ENCODE peak calls at places on chromosomes 13 and 19, in ten cellular contexts. One of them, this sample, is unnamed. For H3K4me1, the result is how much of the 10 kb centered on the place peaks cover.

GRCh38 chr13:110910013-110910890 is 4.6 kb downstream of the ANKRD10 start:
- DNase-seq in A549: no peak
- DNase-seq in H1: no peak
- DNase-seq in ovary: no peak
- DNase-seq in heart left ventricle: no peak
- DNase-seq in K562: no peak
- DNase-seq in stomach: no peak
- DNase-seq in tibial nerve: no peak
- DNase-seq in transverse colon: peak
- DNase-seq in esophagus squamous epithelium: no peak
- DNase-seq in this sample: peak

GRCh38 chr13:113544896-113545295 is 39.7 kb upstream of the TFDP1 start:
- DNase-seq in A549: no peak
- DNase-seq in H1: no peak
- DNase-seq in ovary: no peak
- DNase-seq in heart left ventricle: no peak
- DNase-seq in K562: no peak
- DNase-seq in stomach: no peak
- DNase-seq in tibial nerve: no peak
- DNase-seq in transverse colon: peak
- DNase-seq in esophagus squamous epithelium: no peak
- DNase-seq in this sample: no peak

GRCh38 chr13:63636231-63636993 is 2220.8 kb upstream of the PCDH20 start:
- DNase-seq in A549: peak
- DNase-seq in H1: no peak
- DNase-seq in ovary: no peak
- DNase-seq in heart left ventricle: no peak
- DNase-seq in K562: no peak
- DNase-seq in stomach: no peak
- DNase-seq in tibial nerve: no peak
- DNase-seq in transverse colon: no peak
- DNase-seq in esophagus squamous epithelium: no peak
- DNase-seq in this sample: no peak

GRCh38 chr13:45396548-45397095 is 21.6 kb downstream of the SLC25A30 start:
- DNase-seq in A549: no peak
- DNase-seq in H1: no peak
- DNase-seq in ovary: no peak
- DNase-seq in heart left ventricle: no peak
- DNase-seq in K562: no peak
- DNase-seq in stomach: peak
- DNase-seq in tibial nerve: no peak
- DNase-seq in transverse colon: no peak
- DNase-seq in esophagus squamous epithelium: no peak
- DNase-seq in this sample: no peak

GRCh38 chr19:55552620-55553019 is 7.3 kb upstream of the SBK3 start:
- DNase-seq in A549: no peak
- DNase-seq in H1: no peak
- DNase-seq in ovary: no peak
- DNase-seq in heart left ventricle: no peak
- DNase-seq in K562: no peak
- DNase-seq in stomach: no peak
- DNase-seq in tibial nerve: no peak
- DNase-seq in transverse colon: no peak
- DNase-seq in esophagus squamous epithelium: no peak
- DNase-seq in this sample: no peak

GRCh38 chr13:42996584-42996983 is 4.5 kb upstream of the EPSTI1 start:
- DNase-seq in A549: peak
- DNase-seq in H1: no peak
- DNase-seq in ovary: no peak
- DNase-seq in heart left ventricle: no peak
- DNase-seq in K562: no peak
- DNase-seq in stomach: no peak
- DNase-seq in tibial nerve: no peak
- DNase-seq in transverse colon: no peak
- DNase-seq in esophagus squamous epithelium: no peak
- DNase-seq in this sample: no peak

GRCh38 chr19:55340144-55340783 is 588 bp downstream of the KMT5C start:
- DNase-seq in A549: no peak
- DNase-seq in H1: no peak
- DNase-seq in ovary: peak
- DNase-seq in heart left ventricle: no peak
- DNase-seq in K562: peak
- DNase-seq in stomach: no peak
- DNase-seq in tibial nerve: no peak
- DNase-seq in transverse colon: peak
- DNase-seq in esophagus squamous epithelium: no peak
- DNase-seq in this sample: no peak

GRCh38 chr13:97659602-97660001 is 225.6 kb downstream of the RAP2A start:
- DNase-seq in A549: no peak
- DNase-seq in H1: no peak
- DNase-seq in ovary: no peak
- DNase-seq in heart left ventricle: peak
- DNase-seq in K562: no peak
- DNase-seq in stomach: no peak
- DNase-seq in tibial nerve: no peak
- DNase-seq in transverse colon: no peak
- DNase-seq in esophagus squamous epithelium: no peak
- DNase-seq in this sample: no peak

GRCh38 chr19:39349326-39349725 is 7.1 kb downstream of the SAMD4B start:
- DNase-seq in A549: no peak
- DNase-seq in H1: no peak
- DNase-seq in ovary: no peak
- DNase-seq in heart left ventricle: no peak
- DNase-seq in K562: no peak
- DNase-seq in stomach: no peak
- DNase-seq in tibial nerve: no peak
- DNase-seq in transverse colon: no peak
- DNase-seq in esophagus squamous epithelium: no peak
- DNase-seq in this sample: no peak

GRCh38 chr13:36051082-36051481 is 80.1 kb downstream of the DCLK1 start:
- DNase-seq in A549: no peak
- DNase-seq in H1: no peak
- DNase-seq in ovary: no peak
- DNase-seq in heart left ventricle: no peak
- DNase-seq in K562: no peak
- DNase-seq in stomach: no peak
- DNase-seq in tibial nerve: no peak
- DNase-seq in transverse colon: no peak
- DNase-seq in esophagus squamous epithelium: no peak
- DNase-seq in this sample: no peak

GRCh38 chr19:10603873-10604459 is 16.9 kb upstream of the AP1M2 start:
- DNase-seq in A549: no peak
- DNase-seq in H1: no peak
- DNase-seq in ovary: no peak
- DNase-seq in heart left ventricle: no peak
- DNase-seq in K562: no peak
- DNase-seq in stomach: peak
- DNase-seq in tibial nerve: no peak
- DNase-seq in transverse colon: peak
- DNase-seq in esophagus squamous epithelium: no peak
- DNase-seq in this sample: no peak

GRCh38 chr13:21925720-21926119 is 254.8 kb downstream of the FGF9 start:
- DNase-seq in A549: no peak
- DNase-seq in H1: no peak
- DNase-seq in ovary: no peak
- DNase-seq in heart left ventricle: no peak
- DNase-seq in K562: no peak
- DNase-seq in stomach: no peak
- DNase-seq in tibial nerve: no peak
- DNase-seq in transverse colon: no peak
- DNase-seq in esophagus squamous epithelium: no peak
- DNase-seq in this sample: no peak

GRCh38 chr19:50909240-50910070 is 1.7 kb downstream of the KLK4 start:
- DNase-seq in A549: peak
- DNase-seq in H1: peak
- DNase-seq in ovary: no peak
- DNase-seq in heart left ventricle: no peak
- DNase-seq in K562: peak
- DNase-seq in stomach: peak
- DNase-seq in tibial nerve: peak
- DNase-seq in transverse colon: peak
- DNase-seq in esophagus squamous epithelium: no peak
- DNase-seq in this sample: no peak

GRCh38 chr13:112719016-112719415 is 29.2 kb downstream of the ATP11A start:
- DNase-seq in A549: no peak
- DNase-seq in H1: no peak
- DNase-seq in ovary: no peak
- DNase-seq in heart left ventricle: no peak
- DNase-seq in K562: no peak
- DNase-seq in stomach: no peak
- DNase-seq in tibial nerve: no peak
- DNase-seq in transverse colon: no peak
- DNase-seq in esophagus squamous epithelium: no peak
- DNase-seq in this sample: no peak

GRCh38 chr19:43781630-43782310 is 997 bp upstream of the KCNN4 start:
- DNase-seq in A549: no peak
- DNase-seq in H1: no peak
- DNase-seq in ovary: no peak
- DNase-seq in heart left ventricle: no peak
- DNase-seq in K562: no peak
- DNase-seq in stomach: no peak
- DNase-seq in tibial nerve: no peak
- DNase-seq in transverse colon: no peak
- DNase-seq in esophagus squamous epithelium: no peak
- DNase-seq in this sample: no peak

DNA sequence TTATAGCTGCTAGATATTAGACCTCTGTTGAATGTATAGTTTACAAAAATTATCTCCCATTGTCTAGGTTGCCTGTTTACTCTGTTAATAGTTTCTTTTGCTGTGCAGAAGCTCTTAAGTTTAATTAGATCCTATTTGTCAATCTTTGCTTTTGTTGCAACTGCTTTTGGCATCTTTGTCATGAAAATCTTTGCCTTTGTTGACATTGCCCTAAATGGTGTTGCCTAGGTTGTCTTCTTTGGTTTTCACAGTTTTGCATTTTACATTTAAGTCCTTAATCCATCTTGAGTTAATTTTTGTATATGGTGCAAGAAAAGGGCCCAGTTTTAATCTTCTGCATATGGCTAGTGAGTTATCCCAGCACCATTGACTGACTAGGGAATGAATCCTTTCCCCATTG is 331.1 kb downstream of the ITGBL1 start:
- DNase-seq in A549: no peak
- DNase-seq in H1: no peak
- DNase-seq in ovary: no peak
- DNase-seq in heart left ventricle: no peak
- DNase-seq in K562: no peak
- DNase-seq in stomach: no peak
- DNase-seq in tibial nerve: no peak
- DNase-seq in transverse colon: no peak
- DNase-seq in esophagus squamous epithelium: no peak
- DNase-seq in this sample: no peak
- H3K4me1 ChIP-seq in A549: under half
- H3K4me1 ChIP-seq in H1: under half
- H3K4me1 ChIP-seq in ovary: under half
- H3K4me1 ChIP-seq in heart left ventricle: under half
- H3K4me1 ChIP-seq in K562: under half
- H3K4me1 ChIP-seq in stomach: under half
- H3K4me1 ChIP-seq in tibial nerve: under half
- H3K4me1 ChIP-seq in transverse colon: under half
- H3K4me1 ChIP-seq in esophagus squamous epithelium: under half
- H3K4me1 ChIP-seq in this sample: under half

DNA sequence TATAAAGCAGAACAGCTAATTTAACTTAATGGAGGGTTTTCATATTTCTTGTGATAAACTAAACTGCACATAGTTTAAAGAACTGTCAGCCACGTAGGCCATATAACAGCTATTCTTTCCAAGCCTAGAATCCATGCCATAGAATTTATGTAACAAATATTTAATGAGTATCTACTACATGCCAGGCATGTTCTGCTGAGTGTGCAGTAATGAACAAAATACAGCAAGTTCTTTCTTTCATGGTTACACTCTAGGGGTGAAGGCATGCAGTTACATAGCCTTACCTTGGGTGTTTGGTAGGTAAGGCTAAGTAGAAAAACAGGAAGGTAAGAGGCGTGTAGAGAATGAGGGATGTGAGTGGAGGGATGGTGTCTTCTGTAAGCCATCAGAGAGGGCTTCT is 4.6 kb downstream of the URI1 start:
- DNase-seq in A549: no peak
- DNase-seq in H1: no peak
- DNase-seq in ovary: no peak
- DNase-seq in heart left ventricle: no peak
- DNase-seq in K562: no peak
- DNase-seq in stomach: no peak
- DNase-seq in tibial nerve: no peak
- DNase-seq in transverse colon: no peak
- DNase-seq in esophagus squamous epithelium: no peak
- DNase-seq in this sample: no peak
- TF ChIP-seq POLR2A in A549: no peak
- TF ChIP-seq POLR2A in H1: no peak
- TF ChIP-seq POLR2A in ovary: no peak
- TF ChIP-seq POLR2A in heart left ventricle: no peak
- TF ChIP-seq POLR2A in K562: no peak
- TF ChIP-seq POLR2A in stomach: no peak
- TF ChIP-seq POLR2A in tibial nerve: no peak
- TF ChIP-seq POLR2A in transverse colon: no peak
- TF ChIP-seq POLR2A in esophagus squamous epithelium: no peak
- TF ChIP-seq POLR2A in this sample: no peak

GRCh38 chr19:5436101-5436947 is 18.9 kb upstream of the ZNRF4 start:
- DNase-seq in A549: peak
- DNase-seq in H1: peak
- DNase-seq in ovary: no peak
- DNase-seq in heart left ventricle: no peak
- DNase-seq in K562: peak
- DNase-seq in stomach: no peak
- DNase-seq in tibial nerve: no peak
- DNase-seq in transverse colon: no peak
- DNase-seq in esophagus squamous epithelium: no peak
- DNase-seq in this sample: no peak
- H3K4me1 ChIP-seq in A549: under half
- H3K4me1 ChIP-seq in H1: under half
- H3K4me1 ChIP-seq in ovary: under half
- H3K4me1 ChIP-seq in heart left ventricle: under half
- H3K4me1 ChIP-seq in K562: under half
- H3K4me1 ChIP-seq in stomach: under half
- H3K4me1 ChIP-seq in tibial nerve: under half
- H3K4me1 ChIP-seq in transverse colon: under half
- H3K4me1 ChIP-seq in esophagus squamous epithelium: under half
- H3K4me1 ChIP-seq in this sample: under half

DNA sequence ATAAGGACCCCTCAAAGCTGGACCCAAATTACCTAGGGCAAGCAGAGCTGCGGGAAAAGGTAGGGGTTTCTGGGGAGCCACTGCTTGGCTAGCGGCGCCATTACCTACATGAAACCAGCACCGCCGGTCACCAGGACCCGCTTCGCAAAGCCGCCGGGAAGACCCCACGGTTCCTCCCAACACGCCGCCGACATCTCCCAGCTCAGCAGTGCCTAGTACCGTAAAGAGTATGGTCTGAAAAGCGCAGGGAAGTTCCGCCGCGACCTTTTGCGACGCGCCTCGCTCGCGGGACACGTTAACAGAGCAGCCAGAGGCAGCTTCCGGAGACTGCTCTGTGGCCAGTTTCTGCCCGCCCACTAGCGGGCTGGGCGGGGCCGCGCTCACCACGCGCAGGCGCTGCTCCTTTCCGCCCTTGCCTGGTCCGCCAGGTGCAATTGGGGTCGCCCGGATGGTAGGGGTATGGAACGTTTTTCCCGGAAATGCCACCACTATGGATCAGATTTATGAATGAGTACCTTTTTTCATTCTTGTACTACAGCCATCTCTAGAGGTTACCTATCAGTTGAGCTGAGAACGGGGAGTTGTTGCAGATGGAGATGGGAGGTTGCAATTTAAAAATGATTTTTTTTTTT is at the start of gene TGDS:
- DNase-seq in A549: peak
- DNase-seq in H1: peak
- DNase-seq in ovary: peak
- DNase-seq in heart left ventricle: peak
- DNase-seq in K562: peak
- DNase-seq in stomach: peak
- DNase-seq in tibial nerve: peak
- DNase-seq in transverse colon: peak
- DNase-seq in esophagus squamous epithelium: peak
- DNase-seq in this sample: peak
- TF ChIP-seq POLR2A in A549: peak
- TF ChIP-seq POLR2A in H1: peak
- TF ChIP-seq POLR2A in ovary: peak
- TF ChIP-seq POLR2A in heart left ventricle: peak
- TF ChIP-seq POLR2A in K562: peak
- TF ChIP-seq POLR2A in stomach: no peak
- TF ChIP-seq POLR2A in tibial nerve: peak
- TF ChIP-seq POLR2A in transverse colon: peak
- TF ChIP-seq POLR2A in esophagus squamous epithelium: peak
- TF ChIP-seq POLR2A in this sample: peak

This sample was measured in gastrocnemius medialis.